ENCODE peak calls at places on chromosomes 16 and 17, in ten cellular contexts. M is colonic mucosa, G is fibroblast of lung, D is IMR-90, I is PC-3, N is tibial artery, S is Panc1, L is cardiac muscle cell, K is HepG2, T is right lobe of liver. F is an unnamed sample.

GRCh38 chr17:47218896-47219430 is 9.8 kb downstream of the MYL4 start:
- DNase-seq in I (no peak), N (no peak), S (no peak), D (no peak), T (no peak), L (peak), M (no peak), K (no peak), G (no peak), F (no peak)

GRCh38 chr17:37743875-37744632 is 805 bp downstream of the HNF1B start:
- DNase-seq in D (no peak), T (peak), M (peak), K (peak), S (no peak), N (no peak), L (peak), G (no peak), I (peak), F (peak)

GRCh38 chr17:64741038-64741641 is 79.0 kb upstream of the SMURF2 start:
- DNase-seq in N (peak), M (no peak), I (no peak), D (peak), K (no peak), T (no peak), L (no peak), G (peak), S (no peak), F (no peak)

GRCh38 chr17:38469875-38470274 is 41.6 kb downstream of the ARHGAP23 start:
- DNase-seq in N (no peak), I (no peak), D (peak), G (peak), M (no peak), S (no peak), T (no peak), K (no peak), L (no peak), F (peak)

GRCh38 chr17:20171741-20172377 is 162.7 kb downstream of the SPECC1 start:
- DNase-seq in M (no peak), G (peak), S (no peak), K (peak), D (peak), T (no peak), N (no peak), I (no peak), L (peak), F (no peak)

GRCh38 chr17:42290577-42290976 is 2.3 kb downstream of the STAT5A start:
- DNase-seq in I (no peak), S (no peak), L (no peak), G (no peak), D (no peak), N (no peak), T (no peak), M (no peak), K (no peak), F (peak)

GRCh38 chr17:29567362-29568330 is 809 bp upstream of the ABHD15 start:
- DNase-seq in L (peak), I (peak), M (peak), N (peak), D (peak), S (no peak), G (peak), T (peak), K (peak), F (peak)

GRCh38 chr17:50270430-50271172 is 3.7 kb upstream of the TMEM92 start:
- DNase-seq in S (no peak), T (no peak), K (no peak), I (no peak), G (peak), M (peak), D (peak), N (peak), L (peak), F (peak)

GRCh38 chr17:61005358-61005757 is 327.7 kb downstream of the BCAS3 start:
- DNase-seq in S (no peak), M (no peak), D (no peak), T (no peak), L (no peak), K (no peak), G (no peak), I (no peak), N (no peak), F (no peak)

GRCh38 chr17:64457156-64457555 is 8.2 kb downstream of the MILR1 start:
- DNase-seq in G (peak), L (no peak), D (peak), M (no peak), N (no peak), I (no peak), S (no peak), K (no peak), T (no peak), F (no peak)

GRCh38 chr17:9897569-9897968 is 7.5 kb downstream of the RCVRN start:
- DNase-seq in K (no peak), I (no peak), M (no peak), D (no peak), N (no peak), T (no peak), G (no peak), S (no peak), L (no peak), F (no peak)

GRCh38 chr17:30336369-30337171 is 2.7 kb upstream of the TMIGD1 start:
- DNase-seq in L (no peak), T (no peak), N (no peak), G (peak), K (peak), S (peak), D (peak), M (peak), I (peak), F (no peak)

GRCh38 chr17:79695293-79696158 is 35.2 kb upstream of the ENPP7 start:
- DNase-seq in G (peak), T (no peak), K (no peak), D (no peak), S (no peak), M (no peak), N (no peak), I (no peak), L (no peak), F (no peak)

GRCh38 chr16:12410842-12411490 is 392.7 kb downstream of the CPPED1 start:
- DNase-seq in L (no peak), M (no peak), T (no peak), D (no peak), I (no peak), K (no peak), S (no peak), G (no peak), N (no peak), F (no peak)

GRCh38 chr17:33140413-33141099 is 148.9 kb downstream of the SPACA3 start:
- DNase-seq in G (peak), M (no peak), S (no peak), K (no peak), L (no peak), D (no peak), N (no peak), I (no peak), T (no peak), F (no peak)

GRCh38 chr17:9272506-9272905 is 251.2 kb downstream of the NTN1 start:
- DNase-seq in N (no peak), M (no peak), S (no peak), G (no peak), D (no peak), K (no peak), T (no peak), I (no peak), L (no peak), F (no peak)

GRCh38 chr17:14926526-14927122 is 338.5 kb downstream of the PMP22 start:
- DNase-seq in G (peak), N (peak), S (peak), D (peak), T (peak), I (peak), L (peak), M (peak), K (peak), F (no peak)

GRCh38 chr17:27430882-27431491 is 25.3 kb upstream of the KSR1 start:
- DNase-seq in D (peak), L (peak), T (no peak), S (no peak), N (no peak), G (peak), I (peak), M (peak), K (peak), F (no peak)

GRCh38 chr16:89693931-89694783 is 7.3 kb downstream of the SPATA2L start:
- DNase-seq in D (no peak), S (no peak), M (no peak), I (no peak), N (no peak), K (peak), T (no peak), G (no peak), L (no peak), F (peak)

GRCh38 chr16:3573146-3573815 is 3.9 kb downstream of the NLRC3 start:
- DNase-seq in L (no peak), T (no peak), S (no peak), D (no peak), I (no peak), G (no peak), K (no peak), M (no peak), N (no peak), F (peak)

GRCh38 chr16:83722501-83723183 is 85.1 kb upstream of the HSBP1 start:
- DNase-seq in K (no peak), S (no peak), T (no peak), G (peak), L (no peak), D (no peak), N (no peak), M (no peak), I (no peak), F (no peak)

GRCh38 chr17:27241346-27241946 is 52.5 kb upstream of the WSB1 start:
- DNase-seq in K (no peak), L (no peak), M (no peak), S (no peak), G (peak), N (no peak), T (no peak), I (peak), D (peak), F (no peak)

GRCh38 chr17:37087683-37088082 is 138.9 kb downstream of the AATF start:
- DNase-seq in N (no peak), S (no peak), L (no peak), K (no peak), G (no peak), M (no peak), I (no peak), D (no peak), T (no peak), F (no peak)

GRCh38 chr17:19418312-19418992 is 7.4 kb downstream of the RNF112 start:
- DNase-seq in S (no peak), I (peak), K (no peak), N (peak), M (peak), T (no peak), L (no peak), D (peak), G (peak), F (no peak)

GRCh38 chr17:50630524-50631194 is 4.0 kb upstream of the ABCC3 start:
- DNase-seq in K (peak), N (no peak), D (no peak), S (no peak), G (no peak), I (peak), L (peak), M (peak), T (peak), F (peak)

GRCh38 chr17:34107019-34107418 is 148.1 kb upstream of the CCL2 start:
- DNase-seq in L (no peak), S (no peak), D (no peak), T (peak), N (no peak), M (no peak), I (no peak), G (no peak), K (peak), F (no peak)

GRCh38 chr16:54422569-54422978 is 136.0 kb upstream of the IRX3 start:
- DNase-seq in I (no peak), S (no peak), L (no peak), M (no peak), D (no peak), K (no peak), T (no peak), N (no peak), G (no peak), F (no peak)

DNA sequence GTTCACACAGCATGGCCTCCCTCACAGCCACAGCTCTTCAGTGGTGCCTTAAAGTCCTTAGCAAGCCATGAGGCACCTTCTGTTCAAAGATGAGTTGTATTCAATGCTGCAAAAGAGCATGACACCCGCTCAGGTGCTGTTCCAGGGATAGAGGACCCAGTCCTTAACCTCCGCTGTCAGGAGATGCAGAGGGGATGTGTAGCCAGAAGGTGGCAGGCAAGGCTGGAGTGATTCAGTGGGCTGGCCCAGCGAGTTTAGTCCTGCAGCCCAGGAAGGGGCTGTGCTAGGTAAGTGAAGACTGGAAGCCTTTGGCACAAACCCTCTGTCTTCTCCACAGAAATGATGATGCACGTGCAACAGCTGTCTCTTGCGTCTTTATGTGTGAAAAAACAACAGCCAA is 25.0 kb upstream of the ADAM11 start:
- DNase-seq in N (no peak), S (no peak), K (peak), D (no peak), T (no peak), M (no peak), I (peak), G (no peak), L (peak), F (no peak)
- TF ChIP-seq CTCF in N (no peak), S (no peak), K (peak), D (peak), T (no peak), M (no peak), I (peak), G (no peak), L (peak), F (no peak)

GRCh38 chr17:7465481-7466275 is 13.8 kb downstream of the ZBTB4 start:
- DNase-seq in N (no peak), I (no peak), T (no peak), K (no peak), S (no peak), G (no peak), M (no peak), D (no peak), L (no peak), F (peak)
- H3K27ac ChIP-seq in N (peak), I (no peak), T (no peak), K (no peak), S (no peak), G (no peak), M (no peak), D (no peak), L (no peak), F (peak)

GRCh38 chr17:7296189-7296861 is 1.9 kb upstream of the YBX2 start:
- DNase-seq in L (peak), G (peak), T (peak), M (peak), D (peak), I (peak), S (no peak), K (peak), N (peak), F (peak)

GRCh38 chr17:7293131-7293557 is 1.3 kb downstream of the YBX2 start:
- DNase-seq in S (no peak), I (no peak), M (no peak), N (no peak), L (no peak), G (no peak), K (no peak), T (no peak), D (no peak), F (no peak)

GRCh38 chr17:7294614-7295153 is at the start of gene YBX2:
- DNase-seq in M (peak), D (peak), K (no peak), G (no peak), I (peak), S (no peak), L (peak), N (no peak), T (peak), F (peak)

GRCh38 chr17:7293821-7294613 is 422 bp downstream of the YBX2 start:
- DNase-seq in D (no peak), T (no peak), K (peak), L (peak), N (no peak), G (no peak), I (no peak), M (peak), S (no peak), F (peak)

GRCh38 chr17:7295230-7296180 is 1.1 kb upstream of the YBX2 start:
- DNase-seq in T (no peak), S (no peak), I (peak), K (no peak), G (no peak), L (no peak), D (no peak), M (peak), N (no peak), F (no peak)
- TF ChIP-seq CTCF in T (no peak), S (no peak), I (no peak), K (no peak), G (no peak), L (no peak), D (no peak), M (no peak), N (no peak), F (no peak)

DNA sequence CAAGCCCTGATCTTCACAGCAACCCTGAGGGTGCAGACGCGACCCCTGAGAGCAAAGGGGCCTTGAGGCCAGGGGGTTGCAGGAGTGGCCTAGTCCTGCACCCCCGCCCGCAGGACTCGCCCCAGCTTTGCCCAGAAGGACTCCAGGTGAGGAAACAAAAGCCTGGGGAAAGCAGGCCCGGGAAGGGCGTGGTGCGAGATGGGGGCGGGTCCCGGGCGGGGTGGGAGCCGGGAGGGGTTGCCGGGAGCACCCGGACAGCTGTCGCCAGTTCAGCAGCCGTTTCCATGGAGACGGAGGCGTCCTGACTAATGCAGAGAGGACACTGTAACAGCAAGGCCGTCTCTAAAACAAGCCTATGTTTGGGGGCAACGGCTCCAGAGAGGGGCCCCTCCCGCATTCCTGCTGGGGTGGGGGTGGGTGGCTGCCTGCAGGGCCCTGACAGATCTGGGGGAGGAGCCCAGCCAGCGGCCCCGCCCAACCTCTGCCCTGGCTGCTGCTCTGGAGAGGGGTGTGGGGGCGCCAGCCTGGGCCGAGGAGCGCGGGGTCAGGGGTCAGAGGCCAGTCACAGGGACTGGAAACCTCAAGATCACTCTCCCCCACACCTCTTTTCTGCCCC is 3.0 kb upstream of the TPPP3 start:
- DNase-seq in L (peak), D (peak), S (no peak), T (no peak), K (peak), M (peak), N (peak), G (peak), I (peak), F (peak)
- H3K27ac ChIP-seq in L (no peak), D (no peak), S (no peak), T (no peak), K (no peak), M (peak), N (peak), G (peak), I (peak), F (peak)

DNA sequence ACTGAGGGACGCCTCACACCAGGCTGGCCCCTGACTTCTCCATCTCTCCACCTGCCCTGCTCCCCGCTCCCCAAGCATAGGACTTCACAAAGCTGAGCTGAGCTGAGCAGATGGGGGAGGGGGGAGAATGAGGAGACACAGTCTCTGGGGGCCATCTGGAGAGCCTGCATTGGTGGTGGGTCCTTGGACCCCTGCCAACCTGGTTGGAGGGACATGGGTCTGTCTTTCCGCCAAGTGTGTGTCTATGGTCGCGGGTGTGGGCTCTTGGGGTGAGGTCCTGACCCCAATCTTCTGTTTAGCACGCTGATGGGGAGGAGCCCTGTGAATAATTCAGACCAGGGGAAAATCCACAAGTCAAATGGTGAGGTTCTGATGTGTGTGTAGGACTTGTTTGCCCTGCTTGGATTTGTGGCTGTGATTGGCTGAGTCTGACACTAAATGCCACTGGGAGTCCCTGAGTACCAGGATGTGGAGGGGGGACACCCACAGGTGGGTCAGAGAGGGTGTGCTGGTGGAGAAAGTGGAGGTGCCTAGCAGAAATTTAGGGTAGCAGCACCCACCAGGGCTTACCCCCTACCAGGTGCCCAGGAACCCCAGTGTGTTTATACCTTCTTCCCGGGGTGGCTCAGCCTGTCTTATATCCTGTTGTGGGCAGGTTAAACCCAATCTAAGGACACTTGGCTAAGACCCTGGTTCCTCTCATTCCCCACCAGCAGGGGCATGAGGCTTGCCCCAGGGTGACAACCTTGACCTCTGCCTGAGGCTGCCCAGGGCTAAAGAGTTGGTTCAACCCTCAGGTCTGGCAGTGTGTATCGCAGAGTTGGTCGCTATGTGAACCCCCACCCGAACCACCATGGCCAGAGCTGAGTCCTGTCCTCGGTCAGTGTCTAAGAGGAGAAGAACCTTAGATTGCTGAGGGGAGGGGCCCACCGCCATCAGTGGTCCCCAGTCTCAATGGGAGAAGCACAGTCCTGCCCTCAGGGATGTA is 2.1 kb downstream of the FMNL1 start:
- DNase-seq in G (no peak), I (no peak), L (no peak), S (no peak), T (no peak), M (peak), K (no peak), D (no peak), N (no peak), F (no peak)
- TF ChIP-seq CTCF in G (no peak), I (no peak), L (no peak), S (no peak), T (no peak), M (no peak), K (no peak), D (no peak), N (no peak), F (no peak)

GRCh38 chr17:70205386-70205785 is 36.1 kb downstream of the KCNJ2 start:
- DNase-seq in G (no peak), D (no peak), M (no peak), K (no peak), T (no peak), N (no peak), S (no peak), L (no peak), I (no peak), F (no peak)
- H3K27ac ChIP-seq in G (no peak), D (no peak), M (no peak), K (no peak), T (no peak), N (no peak), S (no peak), L (no peak), I (no peak), F (no peak)

DNA sequence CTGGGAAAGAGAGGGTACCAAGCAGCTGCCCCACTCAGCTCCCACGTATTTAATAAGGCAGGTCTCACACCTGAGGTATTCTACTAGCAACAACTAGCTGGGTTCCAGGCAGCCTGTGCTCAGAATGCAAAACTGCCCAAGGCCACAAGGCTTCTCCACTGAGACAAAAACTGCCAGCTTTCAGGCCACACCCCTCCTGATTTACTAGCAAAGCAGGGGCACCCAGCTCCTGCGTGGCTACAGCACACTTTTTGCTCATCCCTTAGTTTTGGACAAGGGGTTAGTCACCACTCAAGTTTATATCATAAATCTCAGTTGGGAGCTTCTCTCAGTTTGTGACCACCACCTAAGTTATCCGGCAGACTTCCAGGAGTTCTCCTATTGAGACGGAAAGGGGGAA is 494.6 kb downstream of the CDH11 start:
- DNase-seq in I (no peak), L (no peak), S (no peak), T (no peak), D (no peak), M (no peak), N (no peak), K (no peak), G (no peak), F (no peak)
- TF ChIP-seq CTCF in I (no peak), L (no peak), S (no peak), T (no peak), D (peak), M (no peak), N (no peak), K (no peak), G (no peak), F (no peak)

GRCh38 chr16:23124315-23124714 is 24.9 kb downstream of the USP31 start:
- DNase-seq in G (peak), M (no peak), D (peak), I (peak), T (no peak), K (no peak), S (no peak), N (no peak), L (no peak), F (no peak)
- H3K27ac ChIP-seq in G (no peak), M (no peak), D (no peak), I (no peak), T (no peak), K (no peak), S (no peak), N (peak), L (no peak), F (peak)

GRCh38 chr16:58678716-58679115 is 5.9 kb downstream of the SLC38A7 start:
- DNase-seq in G (no peak), D (no peak), N (no peak), L (no peak), I (peak), M (no peak), T (peak), K (no peak), S (no peak), F (peak)
- TF ChIP-seq CTCF in G (no peak), D (no peak), N (peak), L (peak), I (peak), M (no peak), T (peak), K (peak), S (no peak), F (no peak)

F was measured in kidney.